ENCODE peak calls at places on chromosomes 5 and 9, in five cellular contexts. M, H, W, C and N are unnamed samples.
A peak's percentile ranks its signal among the peaks of the same experiment; 100 is the strongest.

GRCh38 chr9:32248189-32248712 is 136.2 kb upstream of the ACO1 start:
- DNase-seq in H (no peak), W (no peak), C (no peak), M (no peak), N (no peak)

GRCh38 chr9:31700252-31701045 is 684.0 kb upstream of the ACO1 start:
- DNase-seq in W (no peak), C (no peak), H (no peak), M (no peak), N (no peak)

GRCh38 chr9:113875917-113876805 is at the start of gene ZNF618:
- DNase-seq in C (no peak), W (no peak), M (peak; percentile 56), H (peak; percentile 68), N (no peak)

GRCh38 chr5:178289438-178289837 is 56.8 kb upstream of the PHYKPL start:
- DNase-seq in H (no peak), W (no peak), M (no peak), C (no peak), N (peak; percentile 40)

GRCh38 chr5:9853309-9853708 is 223.2 kb upstream of the TAS2R1 start:
- DNase-seq in C (no peak), W (no peak), H (no peak), M (no peak), N (no peak)

GRCh38 chr5:56838409-56839039 is 23.2 kb downstream of the MAP3K1 start:
- DNase-seq in H (no peak), W (no peak), M (peak; percentile 64), C (no peak), N (no peak)

GRCh38 chr9:112421771-112422222 is 41.9 kb downstream of the HSDL2 start:
- DNase-seq in M (no peak), H (no peak), C (no peak), W (no peak), N (no peak)

GRCh38 chr9:75907329-75907728 is 16.9 kb downstream of the PCSK5 start:
- DNase-seq in W (no peak), C (no peak), M (no peak), H (no peak), N (no peak)